ENCODE peak calls at places on chromosomes 6 and 20, in seven cellular contexts. I is IMR-90, Y is A549, M is K562, G is SK-N-SH, P is HepG2, B is H1. N is an unnamed sample.

GRCh38 chr20:57663681-57664451 is 43.6 kb upstream of the ZBP1 start:
- DNase-seq in G (no peak), Y (no peak), M (no peak), I (no peak), P (no peak), B (no peak), N (peak; percentile 7)

GRCh38 chr20:51692806-51693400 is 75.3 kb downstream of the ATP9A start:
- DNase-seq in B (no peak), M (no peak), I (no peak), Y (no peak), G (no peak), P (no peak), N (no peak)

GRCh38 chr6:139014945-139015344 is 13.6 kb upstream of the ABRACL start:
- DNase-seq in I (no peak), M (no peak), G (no peak), B (no peak), P (no peak), Y (no peak), N (no peak)

GRCh38 chr6:157989541-157990289 is 8.1 kb downstream of the SYNJ2 start:
- DNase-seq in Y (peak; percentile 50), I (peak; percentile 65), G (peak; percentile 79), M (peak; percentile 50), P (no peak), B (no peak), N (no peak)

GRCh38 chr20:62374431-62375152 is 7.5 kb upstream of the LAMA5 start:
- DNase-seq in B (no peak), Y (no peak), I (peak; percentile 34), M (no peak), P (no peak), G (peak; percentile 57), N (no peak)

GRCh38 chr6:100833972-100834574 is 47.1 kb downstream of the ASCC3 start:
- DNase-seq in B (no peak), Y (no peak), G (no peak), I (no peak), P (no peak), M (no peak), N (no peak)

GRCh38 chr6:70110128-70111022 is 192.5 kb downstream of the COL9A1 start:
- DNase-seq in B (no peak), P (no peak), G (no peak), M (no peak), I (peak; percentile 1), Y (no peak), N (no peak)

GRCh38 chr20:51327251-51327841 is 215.2 kb downstream of the NFATC2 start:
- DNase-seq in B (no peak), P (no peak), Y (no peak), G (no peak), M (no peak), I (peak; percentile 97), N (no peak)

GRCh38 chr6:636488-636887 is 20.4 kb downstream of the HUS1B start:
- DNase-seq in Y (no peak), B (no peak), P (no peak), I (peak; percentile 39), G (no peak), M (no peak), N (no peak)

GRCh38 chr20:25207149-25207959 is 11.8 kb downstream of the ENTPD6 start:
- DNase-seq in G (peak; percentile 20), I (no peak), M (no peak), B (no peak), Y (no peak), P (no peak), N (no peak)

GRCh38 chr6:30690403-30691207 is at the start of gene NRM:
- DNase-seq in I (peak; percentile 87), P (peak; percentile 78), M (peak; percentile 93), Y (peak; percentile 73), G (peak; percentile 94), B (no peak), N (peak; percentile 80)

GRCh38 chr6:157222201-157222981 is 100.9 kb downstream of the TMEM242 start:
- DNase-seq in G (no peak), P (no peak), M (no peak), Y (no peak), B (no peak), I (no peak), N (no peak)

GRCh38 chr6:16130437-16130891 is 1.6 kb downstream of the MYLIP start:
- DNase-seq in I (no peak), G (no peak), M (no peak), B (no peak), Y (no peak), P (no peak), N (no peak)

GRCh38 chr20:21125072-21125848 is 622 bp upstream of the KIZ start:
- DNase-seq in Y (peak; percentile 76), I (peak; percentile 41), M (no peak), G (peak; percentile 70), P (peak; percentile 88), B (no peak), N (peak; percentile 14)

GRCh38 chr6:15629487-15629886 is 33.3 kb downstream of the DTNBP1 start:
- DNase-seq in Y (no peak), B (no peak), P (no peak), G (no peak), M (no peak), I (no peak), N (no peak)

GRCh38 chr6:169190144-169190584 is 63.5 kb downstream of the THBS2 start:
- DNase-seq in M (no peak), G (no peak), P (no peak), Y (no peak), I (peak; percentile 89), B (no peak), N (no peak)

GRCh38 chr6:163230901-163231300 is 183.6 kb upstream of the QKI start:
- DNase-seq in I (no peak), B (no peak), Y (no peak), P (no peak), M (no peak), G (no peak), N (no peak)

GRCh38 chr20:62604796-62605195 is 37.5 kb upstream of the SLCO4A1 start:
- DNase-seq in Y (no peak), I (no peak), M (no peak), G (no peak), B (no peak), P (no peak), N (peak; percentile 56)

GRCh38 chr20:36628076-36628475 is 17.9 kb downstream of the SLA2 start:
- DNase-seq in M (no peak), B (no peak), P (peak; percentile 60), Y (no peak), I (peak; percentile 41), G (no peak), N (no peak)

GRCh38 chr6:98366406-98366805 is 468.0 kb upstream of the POU3F2 start:
- DNase-seq in I (no peak), B (no peak), P (no peak), M (no peak), Y (no peak), G (no peak), N (no peak)

GRCh38 chr6:130365166-130366010 is 429 bp upstream of the TMEM200A start:
- DNase-seq in M (peak; percentile 68), P (peak; percentile 40), G (peak; percentile 84), B (peak; percentile 39), I (peak; percentile 70), Y (peak; percentile 12), N (peak; percentile 90)

GRCh38 chr6:4319992-4320683 is 184.8 kb upstream of the ECI2 start:
- DNase-seq in B (no peak), Y (peak; percentile 42), M (no peak), G (no peak), I (peak; percentile 65), P (no peak), N (no peak)

GRCh38 chr6:87789198-87789899 is 87.3 kb upstream of the AKIRIN2 start:
- DNase-seq in I (peak; percentile 46), P (peak; percentile 93), Y (peak; percentile 90), B (no peak), M (no peak), G (no peak), N (no peak)

GRCh38 chr6:134875367-134875766 is 74.5 kb downstream of the ALDH8A1 start:
- DNase-seq in M (no peak), B (no peak), P (no peak), I (peak; percentile 35), G (no peak), Y (peak; percentile 7), N (no peak)
- TF ChIP-seq USF2 in M (no peak), B (no peak), P (no peak), I (no peak), G (no peak), Y (no peak), N (no peak)

GRCh38 chr20:49811825-49812462 is 684 bp upstream of the SLC9A8 start:
- DNase-seq in I (peak; percentile 63), P (no peak), Y (no peak), M (no peak), G (peak; percentile 14), B (no peak), N (no peak)
- TF ChIP-seq USF2 in I (no peak), P (no peak), Y (no peak), M (no peak), G (no peak), B (no peak), N (no peak)

GRCh38 chr20:24138951-24139350 is 150.4 kb upstream of the GGTLC1 start:
- DNase-seq in G (no peak), P (no peak), I (no peak), M (no peak), Y (no peak), B (no peak), N (no peak)

GRCh38 chr20:24138126-24138857 is 149.7 kb upstream of the GGTLC1 start:
- DNase-seq in M (no peak), G (no peak), B (no peak), P (no peak), I (no peak), Y (no peak), N (no peak)

GRCh38 chr20:24139846-24140245 is 151.3 kb upstream of the GGTLC1 start:
- DNase-seq in Y (no peak), P (no peak), M (no peak), B (no peak), G (no peak), I (no peak), N (no peak)

GRCh38 chr20:24144371-24144770 is 155.8 kb upstream of the GGTLC1 start:
- DNase-seq in G (no peak), B (no peak), I (no peak), P (no peak), M (no peak), Y (no peak), N (no peak)

DNA sequence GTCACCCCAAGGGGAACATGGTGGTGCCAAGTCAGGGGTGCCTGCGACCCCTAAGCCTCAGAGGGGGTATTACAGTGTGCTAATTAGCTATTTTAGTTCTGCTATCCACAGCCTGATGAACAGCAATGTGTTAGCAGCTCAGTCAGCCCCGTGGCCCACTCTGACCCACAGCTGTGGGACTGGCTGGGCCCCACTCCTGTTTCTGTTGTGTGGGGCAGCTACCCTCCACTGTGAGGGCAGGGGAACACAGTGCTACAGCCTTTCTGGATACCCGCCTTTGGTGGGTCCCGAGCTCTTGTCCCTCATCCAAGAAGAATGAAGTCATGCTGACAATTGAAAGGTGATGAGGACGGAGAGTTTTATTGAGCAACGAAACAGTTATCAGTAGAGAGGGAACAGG is 152.5 kb upstream of the GGTLC1 start:
- DNase-seq in M (no peak), I (no peak), P (no peak), G (no peak), B (no peak), Y (no peak), N (no peak)
- TF ChIP-seq USF2 in M (no peak), I (no peak), P (no peak), G (no peak), B (no peak), Y (no peak), N (no peak)

DNA sequence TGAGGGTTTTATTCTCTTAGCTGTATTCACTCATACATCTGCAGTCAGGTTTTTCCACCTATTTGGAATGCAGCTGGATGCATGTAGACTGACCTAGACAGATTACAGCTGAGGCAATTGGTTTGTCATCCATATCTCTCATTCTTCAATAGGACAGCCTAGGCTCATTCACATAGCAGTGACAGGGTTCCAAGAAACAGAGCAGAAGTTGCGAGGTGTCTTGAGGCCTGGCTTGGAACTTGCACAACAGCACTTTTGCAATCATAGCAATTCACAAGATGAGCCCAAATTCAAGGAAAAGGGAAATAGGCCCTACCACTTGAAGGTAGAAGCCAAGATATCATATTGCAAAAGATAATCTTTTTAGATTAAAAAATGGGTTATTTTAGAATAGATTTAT is 508.9 kb upstream of the JAG1 start:
- DNase-seq in P (no peak), M (no peak), G (no peak), B (no peak), I (no peak), Y (no peak), N (no peak)
- TF ChIP-seq USF2 in P (no peak), M (no peak), G (no peak), B (no peak), I (no peak), Y (no peak), N (no peak)